ENCODE peak calls at places on chromosomes 5 and 9, in eight cellular contexts. One of them, this sample, is unnamed.

GRCh38 chr9:95726756-95727155 is 148.7 kb upstream of the ERCC6L2 start:
- DNase-seq in HTR-8/SVneo: peak; percentile 36
- DNase-seq in activated naive CD8-positive, alpha-beta T cell treated with anti-CD3 and anti-CD28 coated beads, Interleukin-2, amount 50 U/mL, for 24 hours: no peak
- DNase-seq in neuronal stem cell: peak; percentile 33
- DNase-seq in HL-60: peak; percentile 8
- DNase-seq in spleen: no peak
- DNase-seq in A549: peak; percentile 36
- DNase-seq in GM10248: peak; percentile 46
- DNase-seq in this sample: no peak

GRCh38 chr5:135915466-135916001 is 19.9 kb upstream of the IL9 start:
- DNase-seq in HTR-8/SVneo: no peak
- DNase-seq in activated naive CD8-positive, alpha-beta T cell treated with anti-CD3 and anti-CD28 coated beads, Interleukin-2, amount 50 U/mL, for 24 hours: no peak
- DNase-seq in neuronal stem cell: no peak
- DNase-seq in HL-60: no peak
- DNase-seq in spleen: no peak
- DNase-seq in A549: no peak
- DNase-seq in GM10248: no peak
- DNase-seq in this sample: no peak

GRCh38 chr5:142317173-142317572 is 7.6 kb downstream of the SPRY4 start:
- DNase-seq in HTR-8/SVneo: no peak
- DNase-seq in activated naive CD8-positive, alpha-beta T cell treated with anti-CD3 and anti-CD28 coated beads, Interleukin-2, amount 50 U/mL, for 24 hours: no peak
- DNase-seq in neuronal stem cell: no peak
- DNase-seq in HL-60: no peak
- DNase-seq in spleen: no peak
- DNase-seq in A549: no peak
- DNase-seq in GM10248: no peak
- DNase-seq in this sample: no peak

GRCh38 chr9:131222460-131222859 is 53.9 kb downstream of the FAM78A start:
- DNase-seq in HTR-8/SVneo: no peak
- DNase-seq in activated naive CD8-positive, alpha-beta T cell treated with anti-CD3 and anti-CD28 coated beads, Interleukin-2, amount 50 U/mL, for 24 hours: no peak
- DNase-seq in neuronal stem cell: no peak
- DNase-seq in HL-60: no peak
- DNase-seq in spleen: no peak
- DNase-seq in A549: no peak
- DNase-seq in GM10248: no peak
- DNase-seq in this sample: peak; percentile 6

GRCh38 chr9:98034593-98035546 is 21.7 kb upstream of the NANS start:
- DNase-seq in HTR-8/SVneo: peak; percentile 42
- DNase-seq in activated naive CD8-positive, alpha-beta T cell treated with anti-CD3 and anti-CD28 coated beads, Interleukin-2, amount 50 U/mL, for 24 hours: peak; percentile 93
- DNase-seq in neuronal stem cell: peak; percentile 82
- DNase-seq in HL-60: peak; percentile 87
- DNase-seq in spleen: peak; percentile 94
- DNase-seq in A549: peak; percentile 84
- DNase-seq in GM10248: peak; percentile 80
- DNase-seq in this sample: peak; percentile 37

GRCh38 chr9:133824106-133824801 is 86.1 kb upstream of the SARDH start:
- DNase-seq in HTR-8/SVneo: no peak
- DNase-seq in activated naive CD8-positive, alpha-beta T cell treated with anti-CD3 and anti-CD28 coated beads, Interleukin-2, amount 50 U/mL, for 24 hours: no peak
- DNase-seq in neuronal stem cell: no peak
- DNase-seq in HL-60: no peak
- DNase-seq in spleen: no peak
- DNase-seq in A549: no peak
- DNase-seq in GM10248: no peak
- DNase-seq in this sample: no peak

GRCh38 chr5:164352695-164353094 is 847.3 kb downstream of the MAT2B start:
- DNase-seq in HTR-8/SVneo: no peak
- DNase-seq in activated naive CD8-positive, alpha-beta T cell treated with anti-CD3 and anti-CD28 coated beads, Interleukin-2, amount 50 U/mL, for 24 hours: no peak
- DNase-seq in neuronal stem cell: no peak
- DNase-seq in HL-60: no peak
- DNase-seq in spleen: no peak
- DNase-seq in A549: no peak
- DNase-seq in GM10248: no peak
- DNase-seq in this sample: no peak

GRCh38 chr5:139473565-139473964 is 2.8 kb downstream of the SMIM33 start:
- DNase-seq in HTR-8/SVneo: no peak
- DNase-seq in activated naive CD8-positive, alpha-beta T cell treated with anti-CD3 and anti-CD28 coated beads, Interleukin-2, amount 50 U/mL, for 24 hours: no peak
- DNase-seq in neuronal stem cell: no peak
- DNase-seq in HL-60: no peak
- DNase-seq in spleen: no peak
- DNase-seq in A549: no peak
- DNase-seq in GM10248: no peak
- DNase-seq in this sample: no peak

GRCh38 chr9:91900057-91900816 is 49.8 kb downstream of the ROR2 start:
- DNase-seq in HTR-8/SVneo: no peak
- DNase-seq in activated naive CD8-positive, alpha-beta T cell treated with anti-CD3 and anti-CD28 coated beads, Interleukin-2, amount 50 U/mL, for 24 hours: no peak
- DNase-seq in neuronal stem cell: no peak
- DNase-seq in HL-60: no peak
- DNase-seq in spleen: peak; percentile 70
- DNase-seq in A549: no peak
- DNase-seq in GM10248: no peak
- DNase-seq in this sample: no peak

GRCh38 chr9:111902396-111903147 is 6.0 kb downstream of the UGCG start:
- DNase-seq in HTR-8/SVneo: no peak
- DNase-seq in activated naive CD8-positive, alpha-beta T cell treated with anti-CD3 and anti-CD28 coated beads, Interleukin-2, amount 50 U/mL, for 24 hours: no peak
- DNase-seq in neuronal stem cell: no peak
- DNase-seq in HL-60: no peak
- DNase-seq in spleen: no peak
- DNase-seq in A549: no peak
- DNase-seq in GM10248: no peak
- DNase-seq in this sample: no peak

GRCh38 chr5:60577116-60577515 is 122.8 kb downstream of the DEPDC1B start:
- DNase-seq in HTR-8/SVneo: no peak
- DNase-seq in activated naive CD8-positive, alpha-beta T cell treated with anti-CD3 and anti-CD28 coated beads, Interleukin-2, amount 50 U/mL, for 24 hours: no peak
- DNase-seq in neuronal stem cell: no peak
- DNase-seq in HL-60: no peak
- DNase-seq in spleen: no peak
- DNase-seq in A549: no peak
- DNase-seq in GM10248: no peak
- DNase-seq in this sample: no peak

GRCh38 chr9:123354806-123355508 is 1.0 kb upstream of the CRB2 start:
- DNase-seq in HTR-8/SVneo: no peak
- DNase-seq in activated naive CD8-positive, alpha-beta T cell treated with anti-CD3 and anti-CD28 coated beads, Interleukin-2, amount 50 U/mL, for 24 hours: no peak
- DNase-seq in neuronal stem cell: no peak
- DNase-seq in HL-60: no peak
- DNase-seq in spleen: no peak
- DNase-seq in A549: no peak
- DNase-seq in GM10248: no peak
- DNase-seq in this sample: no peak

GRCh38 chr9:112750767-112751058 is 153 bp downstream of the SNX30 start:
- DNase-seq in HTR-8/SVneo: no peak
- DNase-seq in activated naive CD8-positive, alpha-beta T cell treated with anti-CD3 and anti-CD28 coated beads, Interleukin-2, amount 50 U/mL, for 24 hours: no peak
- DNase-seq in neuronal stem cell: no peak
- DNase-seq in HL-60: no peak
- DNase-seq in spleen: peak; percentile 92
- DNase-seq in A549: no peak
- DNase-seq in GM10248: no peak
- DNase-seq in this sample: no peak

GRCh38 chr9:116337015-116337414 is 183.4 kb downstream of the PAPPA start:
- DNase-seq in HTR-8/SVneo: no peak
- DNase-seq in activated naive CD8-positive, alpha-beta T cell treated with anti-CD3 and anti-CD28 coated beads, Interleukin-2, amount 50 U/mL, for 24 hours: no peak
- DNase-seq in neuronal stem cell: no peak
- DNase-seq in HL-60: no peak
- DNase-seq in spleen: no peak
- DNase-seq in A549: no peak
- DNase-seq in GM10248: no peak
- DNase-seq in this sample: no peak

GRCh38 chr5:75567710-75568109 is 43.5 kb upstream of the ANKDD1B start:
- DNase-seq in HTR-8/SVneo: peak; percentile 4
- DNase-seq in activated naive CD8-positive, alpha-beta T cell treated with anti-CD3 and anti-CD28 coated beads, Interleukin-2, amount 50 U/mL, for 24 hours: no peak
- DNase-seq in neuronal stem cell: no peak
- DNase-seq in HL-60: peak; percentile 1
- DNase-seq in spleen: no peak
- DNase-seq in A549: peak; percentile 54
- DNase-seq in GM10248: peak; percentile 27
- DNase-seq in this sample: no peak

GRCh38 chr5:26259081-26259480 is 779.3 kb downstream of the CDH9 start:
- DNase-seq in HTR-8/SVneo: no peak
- DNase-seq in activated naive CD8-positive, alpha-beta T cell treated with anti-CD3 and anti-CD28 coated beads, Interleukin-2, amount 50 U/mL, for 24 hours: no peak
- DNase-seq in neuronal stem cell: no peak
- DNase-seq in HL-60: no peak
- DNase-seq in spleen: no peak
- DNase-seq in A549: no peak
- DNase-seq in GM10248: no peak
- DNase-seq in this sample: no peak

GRCh38 chr5:1633605-1634336 is 110.0 kb upstream of the LPCAT1 start:
- DNase-seq in HTR-8/SVneo: peak; percentile 60
- DNase-seq in activated naive CD8-positive, alpha-beta T cell treated with anti-CD3 and anti-CD28 coated beads, Interleukin-2, amount 50 U/mL, for 24 hours: peak; percentile 86
- DNase-seq in neuronal stem cell: peak; percentile 71
- DNase-seq in HL-60: peak; percentile 49
- DNase-seq in spleen: peak; percentile 96
- DNase-seq in A549: peak; percentile 49
- DNase-seq in GM10248: peak; percentile 89
- DNase-seq in this sample: peak; percentile 82

GRCh38 chr5:38598296-38598993 is 42.0 kb upstream of the LIFR start:
- DNase-seq in HTR-8/SVneo: no peak
- DNase-seq in activated naive CD8-positive, alpha-beta T cell treated with anti-CD3 and anti-CD28 coated beads, Interleukin-2, amount 50 U/mL, for 24 hours: no peak
- DNase-seq in neuronal stem cell: no peak
- DNase-seq in HL-60: peak; percentile 3
- DNase-seq in spleen: no peak
- DNase-seq in A549: no peak
- DNase-seq in GM10248: no peak
- DNase-seq in this sample: no peak

GRCh38 chr5:62577488-62577887 is 1.1 kb upstream of the LRRC70 start:
- DNase-seq in HTR-8/SVneo: no peak
- DNase-seq in activated naive CD8-positive, alpha-beta T cell treated with anti-CD3 and anti-CD28 coated beads, Interleukin-2, amount 50 U/mL, for 24 hours: no peak
- DNase-seq in neuronal stem cell: no peak
- DNase-seq in HL-60: no peak
- DNase-seq in spleen: no peak
- DNase-seq in A549: no peak
- DNase-seq in GM10248: no peak
- DNase-seq in this sample: no peak

GRCh38 chr9:129777769-129778130 is 24.9 kb upstream of the PTGES start:
- DNase-seq in HTR-8/SVneo: no peak
- DNase-seq in activated naive CD8-positive, alpha-beta T cell treated with anti-CD3 and anti-CD28 coated beads, Interleukin-2, amount 50 U/mL, for 24 hours: peak; percentile 10
- DNase-seq in neuronal stem cell: no peak
- DNase-seq in HL-60: no peak
- DNase-seq in spleen: no peak
- DNase-seq in A549: no peak
- DNase-seq in GM10248: no peak
- DNase-seq in this sample: no peak

GRCh38 chr5:52757991-52758390 is 29.7 kb upstream of the ITGA1 start:
- DNase-seq in HTR-8/SVneo: no peak
- DNase-seq in activated naive CD8-positive, alpha-beta T cell treated with anti-CD3 and anti-CD28 coated beads, Interleukin-2, amount 50 U/mL, for 24 hours: no peak
- DNase-seq in neuronal stem cell: no peak
- DNase-seq in HL-60: no peak
- DNase-seq in spleen: no peak
- DNase-seq in A549: no peak
- DNase-seq in GM10248: no peak
- DNase-seq in this sample: no peak

GRCh38 chr5:171682801-171683200 is 102.8 kb upstream of the SMIM23 start:
- DNase-seq in HTR-8/SVneo: no peak
- DNase-seq in activated naive CD8-positive, alpha-beta T cell treated with anti-CD3 and anti-CD28 coated beads, Interleukin-2, amount 50 U/mL, for 24 hours: no peak
- DNase-seq in neuronal stem cell: no peak
- DNase-seq in HL-60: no peak
- DNase-seq in spleen: no peak
- DNase-seq in A549: no peak
- DNase-seq in GM10248: no peak
- DNase-seq in this sample: no peak

GRCh38 chr5:93532370-93532769 is 48.6 kb downstream of the NR2F1-AS1 start:
- DNase-seq in HTR-8/SVneo: peak; percentile 10
- DNase-seq in activated naive CD8-positive, alpha-beta T cell treated with anti-CD3 and anti-CD28 coated beads, Interleukin-2, amount 50 U/mL, for 24 hours: no peak
- DNase-seq in neuronal stem cell: no peak
- DNase-seq in HL-60: no peak
- DNase-seq in spleen: no peak
- DNase-seq in A549: no peak
- DNase-seq in GM10248: no peak
- DNase-seq in this sample: peak; percentile 12

GRCh38 chr9:95947118-95947517 is 71.6 kb downstream of the ERCC6L2 start:
- DNase-seq in HTR-8/SVneo: no peak
- DNase-seq in activated naive CD8-positive, alpha-beta T cell treated with anti-CD3 and anti-CD28 coated beads, Interleukin-2, amount 50 U/mL, for 24 hours: no peak
- DNase-seq in neuronal stem cell: no peak
- DNase-seq in HL-60: no peak
- DNase-seq in spleen: no peak
- DNase-seq in A549: no peak
- DNase-seq in GM10248: no peak
- DNase-seq in this sample: no peak

GRCh38 chr5:53825016-53825415 is 264.6 kb downstream of the NDUFS4 start:
- DNase-seq in HTR-8/SVneo: no peak
- DNase-seq in activated naive CD8-positive, alpha-beta T cell treated with anti-CD3 and anti-CD28 coated beads, Interleukin-2, amount 50 U/mL, for 24 hours: no peak
- DNase-seq in neuronal stem cell: no peak
- DNase-seq in HL-60: no peak
- DNase-seq in spleen: no peak
- DNase-seq in A549: no peak
- DNase-seq in GM10248: no peak
- DNase-seq in this sample: no peak